ENCODE peak calls at places on chromosome 18, in four cellular contexts. M is GM04504; J is stimulated activated CD4-positive, alpha-beta T cell treated with anti-CD3 and anti-CD28 coated beads, Interleukin-1b, Interleukin-23, amount 100 ng/mL, for 1 hour; R is GF-D8. U is an unnamed sample.

GRCh38 chr18:45291616-45292612 is 323.4 kb upstream of the SLC14A2 start:
- DNase-seq in M (peak), J (no peak), R (no peak), U (peak)

GRCh38 chr18:5155907-5156287 is 41.2 kb downstream of the AKAIN1 start:
- DNase-seq in M (no peak), J (no peak), R (no peak), U (no peak)

GRCh38 chr18:69469444-69469919 is 68.8 kb downstream of the DOK6 start:
- DNase-seq in M (no peak), J (peak), R (no peak), U (peak)

GRCh38 chr18:66560092-66560491 is 43.8 kb downstream of the CDH19 start:
- DNase-seq in M (no peak), J (no peak), R (no peak), U (no peak)

GRCh38 chr18:13270279-13270911 is 51.8 kb downstream of the LDLRAD4 start:
- DNase-seq in M (no peak), J (no peak), R (no peak), U (no peak)

GRCh38 chr18:58438161-58438983 is 190.5 kb downstream of the ALPK2 start:
- DNase-seq in M (no peak), J (no peak), R (no peak), U (no peak)

GRCh38 chr18:48467231-48467630 is 58.0 kb upstream of the ZBTB7C start:
- DNase-seq in M (no peak), J (no peak), R (no peak), U (no peak)

GRCh38 chr18:54296017-54296416 is 26.7 kb downstream of the POLI start:
- DNase-seq in M (no peak), J (no peak), R (no peak), U (peak)

GRCh38 chr18:72086421-72086820 is 457.7 kb downstream of the CBLN2 start:
- DNase-seq in M (no peak), J (no peak), R (no peak), U (peak)

GRCh38 chr18:77866309-77866708 is 616.7 kb downstream of the GALR1 start:
- DNase-seq in M (no peak), J (no peak), R (no peak), U (no peak)

GRCh38 chr18:29160123-29160522 is 983.2 kb upstream of the CDH2 start:
- DNase-seq in M (no peak), J (no peak), R (no peak), U (no peak)

GRCh38 chr18:48974304-48975220 is 23.8 kb upstream of the SMAD7 start:
- DNase-seq in M (no peak), J (no peak), R (no peak), U (no peak)

GRCh38 chr18:50051288-50051687 is 143.7 kb downstream of the MYO5B start:
- DNase-seq in M (no peak), J (no peak), R (no peak), U (peak)

GRCh38 chr18:48627216-48627615 is 88.4 kb downstream of the CTIF start:
- DNase-seq in M (no peak), J (no peak), R (no peak), U (no peak)

GRCh38 chr18:56516769-56517168 is 121.6 kb downstream of the TXNL1 start:
- DNase-seq in M (peak), J (no peak), R (no peak), U (no peak)

GRCh38 chr18:10140928-10141327 is 227.1 kb downstream of the VAPA start:
- DNase-seq in M (peak), J (no peak), R (no peak), U (no peak)

GRCh38 chr18:51250006-51250405 is 52.5 kb upstream of the MEX3C start:
- DNase-seq in M (no peak), J (no peak), R (no peak), U (no peak)

GRCh38 chr18:12282436-12283039 is 25.5 kb upstream of the TUBB6 start:
- DNase-seq in M (peak), J (no peak), R (no peak), U (no peak)

GRCh38 chr18:8358066-8358795 is 251.0 kb upstream of the RAB12 start:
- DNase-seq in M (no peak), J (no peak), R (no peak), U (no peak)

GRCh38 chr18:48129621-48130082 is 199.2 kb upstream of the SMAD2 start:
- DNase-seq in M (no peak), J (no peak), R (no peak), U (no peak)

GRCh38 chr18:48803518-48803917 is 147.2 kb downstream of the SMAD7 start:
- DNase-seq in M (no peak), J (no peak), R (no peak), U (no peak)

GRCh38 chr18:79926306-79926705 is 25.1 kb downstream of the SLC66A2 start:
- DNase-seq in M (no peak), J (no peak), R (no peak), U (no peak)

GRCh38 chr18:45332911-45333310 is 282.4 kb upstream of the SLC14A2 start:
- DNase-seq in M (no peak), J (no peak), R (no peak), U (no peak)

GRCh38 chr18:45839415-45840395 is 14.2 kb downstream of the SIGLEC15 start:
- DNase-seq in M (peak), J (no peak), R (peak), U (peak)

GRCh38 chr18:293557-293956 is 25.7 kb upstream of the THOC1 start:
- DNase-seq in M (no peak), J (no peak), R (no peak), U (no peak)

GRCh38 chr18:79595876-79596374 is 83.7 kb upstream of the CTDP1 start:
- DNase-seq in M (no peak), J (no peak), R (no peak), U (no peak)